ENCODE peak calls at places on chromosomes 11 and 22, in five cellular contexts. C is SK-N-SH, I is MM.1S, Y is heart left ventricle, M is right lobe of liver. D is an unnamed sample. For H3K4me1, the result is how much of the 10 kb centered on the place peaks cover.

GRCh38 chr11:1458340-1459218 is 28.0 kb downstream of the MOB2 start:
- DNase-seq in C (peak), I (no peak), Y (peak), M (no peak), D (peak)

GRCh38 chr11:78000193-78000592 is 5.7 kb upstream of the INTS4 start:
- DNase-seq in C (peak), I (peak), Y (no peak), M (no peak), D (peak)

GRCh38 chr11:101706541-101706940 is 122.7 kb upstream of the TRPC6 start:
- DNase-seq in C (no peak), I (no peak), Y (no peak), M (no peak), D (no peak)

GRCh38 chr11:20032577-20033265 is 127.6 kb downstream of the DBX1 start:
- DNase-seq in C (no peak), I (no peak), Y (no peak), M (no peak), D (no peak)

GRCh38 chr11:6315811-6316425 is 4.4 kb downstream of the CAVIN3 start:
- DNase-seq in C (peak), I (peak), Y (peak), M (peak), D (peak)

GRCh38 chr22:46671824-46672432 is 51.7 kb downstream of the GRAMD4 start:
- DNase-seq in C (no peak), I (no peak), Y (no peak), M (no peak), D (no peak)

GRCh38 chr11:107293677-107294344 is 163.8 kb downstream of the CWF19L2 start:
- DNase-seq in C (no peak), I (no peak), Y (no peak), M (no peak), D (no peak)

GRCh38 chr11:82722236-82722635 is 11.4 kb downstream of the FAM181B start:
- DNase-seq in C (no peak), I (no peak), Y (no peak), M (no peak), D (no peak)

GRCh38 chr11:34446389-34446788 is 7.7 kb downstream of the CAT start:
- DNase-seq in C (no peak), I (no peak), Y (no peak), M (no peak), D (no peak)

GRCh38 chr11:6403539-6403938 is 13.3 kb downstream of the SMPD1 start:
- DNase-seq in C (no peak), I (no peak), Y (no peak), M (no peak), D (no peak)

GRCh38 chr11:114060402-114061052 is 1.0 kb downstream of the ZBTB16 start:
- DNase-seq in C (peak), I (no peak), Y (peak), M (peak), D (peak)

GRCh38 chr11:123585721-123586120 is 68.7 kb downstream of the SCN3B start:
- DNase-seq in C (no peak), I (no peak), Y (no peak), M (no peak), D (no peak)

GRCh38 chr11:70660059-70660888 is 261.9 kb downstream of the CTTN start:
- DNase-seq in C (no peak), I (no peak), Y (no peak), M (no peak), D (no peak)

GRCh38 chr22:42188808-42189447 is 58.3 kb upstream of the CYP2D6 start:
- DNase-seq in C (no peak), I (no peak), Y (no peak), M (no peak), D (no peak)

GRCh38 chr11:22930816-22931594 is 70.7 kb upstream of the CCDC179 start:
- DNase-seq in C (no peak), I (peak), Y (no peak), M (no peak), D (no peak)

GRCh38 chr22:43002198-43002577 is 12.8 kb downstream of the PACSIN2 start:
- DNase-seq in C (no peak), I (no peak), Y (no peak), M (no peak), D (no peak)

GRCh38 chr22:32745996-32746322 is 55.5 kb upstream of the TIMP3 start:
- DNase-seq in C (no peak), I (no peak), Y (no peak), M (no peak), D (no peak)

GRCh38 chr22:21697866-21698265 is 32.1 kb downstream of the PPIL2 start:
- DNase-seq in C (no peak), I (no peak), Y (no peak), M (no peak), D (no peak)

GRCh38 chr11:8766043-8766992 is 83.7 kb downstream of the RPL27A start:
- DNase-seq in C (no peak), I (no peak), Y (no peak), M (no peak), D (peak)

DNA sequence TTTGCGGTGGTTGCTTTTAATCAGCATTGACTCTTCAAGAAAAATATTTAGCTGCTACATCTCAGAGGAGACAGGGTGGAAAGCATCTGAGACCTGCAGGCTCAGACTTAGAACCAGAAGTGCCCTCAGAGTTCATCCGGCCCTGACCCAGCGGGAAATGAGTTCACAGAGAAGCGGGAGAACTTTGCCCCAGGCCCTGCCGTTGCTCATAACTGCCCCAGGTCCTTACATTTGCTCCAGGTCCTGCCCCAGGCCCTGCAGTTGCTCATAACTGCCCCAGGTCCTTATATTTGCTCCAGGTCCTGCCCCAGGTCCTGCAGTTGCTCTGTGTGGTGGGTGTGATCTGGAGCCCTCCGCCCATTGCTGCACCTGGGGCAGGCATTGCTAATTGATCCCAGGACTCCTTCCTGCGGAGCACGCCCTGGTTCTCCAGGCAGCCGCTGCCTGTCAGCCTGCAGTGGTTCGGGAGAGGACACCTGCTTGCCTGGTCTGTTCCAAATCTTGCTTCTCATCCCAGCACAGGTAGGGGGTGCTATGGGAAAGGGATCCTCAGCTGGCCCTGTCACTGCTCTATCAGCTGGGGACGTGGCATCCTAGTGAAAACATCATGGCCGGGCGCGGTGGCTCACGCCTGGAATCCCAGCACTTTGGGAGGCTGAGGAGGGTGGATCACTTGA is 58.1 kb upstream of the PPP6R3 start:
- DNase-seq in C (no peak), I (no peak), Y (no peak), M (no peak), D (no peak)
- TF ChIP-seq CTCF in C (no peak), I (no peak), Y (no peak), M (no peak), D (no peak)

GRCh38 chr11:71935338-71935925 is 6.6 kb downstream of the RNF121 start:
- DNase-seq in C (no peak), I (no peak), Y (no peak), M (no peak), D (no peak)

GRCh38 chr11:71931245-71931602 is 2.4 kb downstream of the RNF121 start:
- DNase-seq in C (no peak), I (no peak), Y (no peak), M (no peak), D (no peak)

GRCh38 chr11:71933141-71933933 is 4.5 kb downstream of the RNF121 start:
- DNase-seq in C (no peak), I (no peak), Y (no peak), M (no peak), D (no peak)

GRCh38 chr11:71936825-71937224 is 8.0 kb downstream of the RNF121 start:
- DNase-seq in C (peak), I (no peak), Y (no peak), M (no peak), D (no peak)

GRCh38 chr11:71934213-71934612 is 5.4 kb downstream of the RNF121 start:
- DNase-seq in C (no peak), I (no peak), Y (no peak), M (no peak), D (no peak)
- H3K4me1 ChIP-seq in C (under half), I (under half), Y (under half), M (under half), D (under half)

GRCh38 chr22:19764050-19764593 is 3.5 kb downstream of the TBX1 start:
- DNase-seq in C (no peak), I (no peak), Y (no peak), M (no peak), D (no peak)

GRCh38 chr22:19761500-19762314 is 1.1 kb downstream of the TBX1 start:
- DNase-seq in C (no peak), I (no peak), Y (no peak), M (no peak), D (no peak)

GRCh38 chr22:19761022-19761499 is 483 bp downstream of the TBX1 start:
- DNase-seq in C (peak), I (no peak), Y (no peak), M (no peak), D (no peak)

GRCh38 chr22:19763141-19764049 is 2.8 kb downstream of the TBX1 start:
- DNase-seq in C (no peak), I (no peak), Y (no peak), M (no peak), D (no peak)

GRCh38 chr22:19762315-19763140 is 1.9 kb downstream of the TBX1 start:
- DNase-seq in C (no peak), I (no peak), Y (no peak), M (no peak), D (no peak)
- H3K4me3 ChIP-seq in C (no peak), I (no peak), Y (no peak), M (no peak), D (no peak)

GRCh38 chr11:73384871-73385692 is 8.9 kb downstream of the RELT start:
- DNase-seq in C (no peak), I (no peak), Y (peak), M (peak), D (peak)
- TF ChIP-seq CTCF in C (no peak), I (no peak), Y (no peak), M (no peak), D (no peak)